ENCODE peak calls at places on chromosomes 1 and 21, in seven cellular contexts. S is astrocyte of the spinal cord, H is type B pancreatic cell, P is endothelial cell, U is BE2C, X is GM12865, O is H9. B is an unnamed sample.

GRCh38 chr1:206898089-206898908 is 1.1 kb downstream of the IL24 start:
- DNase-seq in P (no peak), U (no peak), H (no peak), O (no peak), X (no peak), S (peak), B (no peak)

GRCh38 chr21:29077651-29078090 is 4.2 kb upstream of the CCT8 start:
- DNase-seq in S (peak), H (no peak), P (no peak), O (no peak), U (no peak), X (peak), B (no peak)

GRCh38 chr1:61477301-61477700 is 247.6 kb downstream of the TM2D1 start:
- DNase-seq in O (peak), U (no peak), H (no peak), S (no peak), P (no peak), X (no peak), B (no peak)

GRCh38 chr1:201739492-201740085 is 89.4 kb upstream of the IPO9 start:
- DNase-seq in H (peak), S (no peak), O (peak), X (peak), U (no peak), P (peak), B (no peak)

GRCh38 chr1:187842406-187843165 is 1013.8 kb downstream of the PLA2G4A start:
- DNase-seq in O (no peak), U (peak), H (no peak), S (peak), P (no peak), X (peak), B (no peak)

GRCh38 chr1:186082235-186082937 is 292.7 kb downstream of the TPR start:
- DNase-seq in S (peak), O (no peak), H (peak), X (peak), P (peak), U (peak), B (no peak)

GRCh38 chr1:164683235-164683634 is 124.3 kb downstream of the PBX1 start:
- DNase-seq in H (no peak), U (no peak), X (no peak), P (no peak), O (no peak), S (no peak), B (no peak)

GRCh38 chr1:57858740-57859139 is 434.9 kb upstream of the DAB1 start:
- DNase-seq in O (no peak), U (no peak), H (no peak), P (no peak), X (no peak), S (no peak), B (no peak)

GRCh38 chr1:7516341-7516740 is 254.8 kb upstream of the VAMP3 start:
- DNase-seq in O (peak), U (peak), P (no peak), H (no peak), S (no peak), X (no peak), B (no peak)

GRCh38 chr21:34911360-34911759 is 137.7 kb downstream of the RUNX1 start:
- DNase-seq in H (no peak), U (no peak), X (no peak), P (no peak), O (no peak), S (no peak), B (no peak)

DNA sequence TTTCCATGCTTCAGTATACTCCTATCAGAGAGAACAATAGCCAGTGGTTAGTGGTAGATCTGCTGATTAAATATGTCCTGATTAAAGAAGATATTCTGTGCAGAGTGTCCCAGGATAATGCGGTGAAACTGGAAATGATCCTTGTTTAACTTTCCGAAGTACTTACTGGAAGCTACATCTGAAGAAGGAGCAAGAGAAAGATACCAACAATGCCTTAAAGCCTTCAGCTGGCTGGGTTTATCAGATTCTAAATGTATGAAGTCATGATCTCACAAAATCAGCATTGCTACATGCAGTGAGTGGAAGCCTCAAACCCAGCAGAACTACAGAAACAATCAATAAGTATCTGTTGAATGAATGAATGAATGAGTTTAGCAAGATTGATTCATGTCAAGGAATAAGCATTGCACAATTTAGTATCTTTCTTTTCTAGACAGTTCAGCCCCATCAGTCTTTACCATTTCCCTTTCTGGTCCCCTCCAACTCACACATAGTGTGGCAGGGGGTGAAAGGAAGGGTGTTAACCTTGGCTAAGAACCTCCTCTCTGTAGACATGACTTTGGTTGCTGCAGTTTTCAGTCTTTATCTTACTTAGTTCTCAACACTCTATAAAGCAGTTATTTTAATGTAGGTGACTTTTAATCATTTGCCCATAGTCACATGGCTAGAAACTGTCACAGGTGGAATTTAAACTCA is 24.7 kb upstream of the DNASE2B start:
- DNase-seq in O (no peak), S (no peak), P (no peak), U (no peak), X (no peak), H (no peak), B (no peak)
- TF ChIP-seq CTCF in O (no peak), S (no peak), P (no peak), U (no peak), X (no peak), H (no peak), B (no peak)

DNA sequence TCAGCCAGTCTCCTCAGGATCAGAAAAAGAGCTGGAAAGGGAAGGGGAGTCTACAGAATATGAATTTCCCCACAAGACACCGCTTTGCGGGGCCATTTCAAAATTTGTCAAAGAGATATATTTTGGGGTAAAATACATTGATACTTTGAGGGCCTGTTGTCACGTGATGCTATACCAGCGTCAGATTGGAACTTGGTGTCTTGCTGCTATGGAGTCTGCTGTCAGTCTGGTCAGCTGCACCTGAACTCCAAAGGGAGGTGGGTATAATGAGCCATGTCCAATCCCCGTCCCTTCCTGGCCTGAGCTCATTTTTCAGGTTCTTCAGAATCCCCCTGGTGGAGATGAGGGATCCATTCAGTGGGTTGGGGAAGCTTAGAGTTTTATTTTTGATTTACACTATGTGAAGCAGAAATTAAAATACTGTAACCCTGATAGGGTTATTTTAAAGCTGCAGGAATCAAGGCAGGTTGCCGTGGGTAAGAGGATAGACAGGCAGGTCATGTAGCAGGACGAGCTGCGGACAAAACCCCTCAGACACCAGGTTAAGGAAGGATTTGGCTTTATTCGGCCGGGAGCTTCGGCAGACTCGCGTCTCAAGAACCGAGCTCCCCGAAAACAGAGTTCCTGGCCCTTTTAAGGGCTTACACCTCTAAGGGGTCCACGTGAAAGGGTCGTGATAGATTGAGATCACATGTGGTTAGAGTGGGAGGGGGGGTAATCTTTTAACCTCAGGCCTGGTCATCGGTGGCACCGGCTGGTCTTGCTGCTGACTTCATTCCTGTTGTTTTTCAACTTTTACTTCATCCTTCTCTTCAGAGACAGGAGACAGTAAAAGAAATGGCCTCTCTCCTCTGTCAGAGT is 2.2 kb upstream of the POFUT2 start:
- DNase-seq in P (no peak), U (peak), S (no peak), X (no peak), H (no peak), O (peak), B (no peak)
- TF ChIP-seq CTCF in P (peak), U (peak), S (peak), X (no peak), H (peak), O (peak), B (no peak)

GRCh38 chr1:116075981-116076380 is 35.2 kb upstream of the MAB21L3 start:
- DNase-seq in H (no peak), O (no peak), X (no peak), S (no peak), U (no peak), P (no peak), B (no peak)

GRCh38 chr1:116075577-116075976 is 35.6 kb upstream of the MAB21L3 start:
- DNase-seq in P (no peak), U (no peak), S (no peak), O (no peak), X (no peak), H (no peak), B (no peak)

GRCh38 chr1:116076831-116077230 is 34.4 kb upstream of the MAB21L3 start:
- DNase-seq in X (no peak), H (no peak), O (no peak), S (no peak), P (no peak), U (no peak), B (no peak)

DNA sequence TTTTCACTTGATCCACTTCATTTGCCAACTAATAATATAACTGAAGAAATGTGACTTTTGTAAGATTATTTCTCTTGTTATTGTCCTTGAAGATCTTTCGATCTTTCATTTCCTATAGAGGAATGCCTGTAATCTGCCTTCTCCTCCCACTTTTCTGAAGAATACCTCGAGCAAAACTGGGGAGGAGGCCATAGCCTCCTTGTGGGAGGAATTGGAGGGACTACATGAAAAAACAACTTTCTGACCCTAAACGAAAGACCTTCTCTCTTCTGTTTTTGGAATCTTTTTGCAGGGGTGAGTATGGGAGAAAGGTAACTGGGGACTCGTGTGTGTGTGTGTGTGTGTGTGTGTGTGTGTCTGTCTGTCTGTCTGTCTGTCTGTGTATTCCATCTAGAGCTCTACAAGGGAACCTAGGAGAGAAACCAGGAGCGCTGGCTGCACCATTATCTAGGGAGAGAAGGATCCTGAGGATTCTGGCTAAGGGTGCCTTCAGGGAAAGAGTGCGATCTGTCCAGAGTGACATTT is 32.4 kb upstream of the MAB21L3 start:
- DNase-seq in O (no peak), P (no peak), H (no peak), X (no peak), S (no peak), U (no peak), B (no peak)
- TF ChIP-seq CTCF in O (peak), P (no peak), H (peak), X (no peak), S (no peak), U (no peak), B (no peak)

GRCh38 chr1:109501644-109502367 is 7.7 kb downstream of the AMIGO1 start:
- DNase-seq in O (no peak), X (no peak), H (no peak), U (no peak), P (no peak), S (no peak), B (no peak)

GRCh38 chr1:109498161-109498801 is 4.4 kb downstream of the CYB561D1 start:
- DNase-seq in P (peak), H (no peak), O (peak), X (peak), U (peak), S (peak), B (no peak)

GRCh38 chr1:109499081-109499480 is 5.2 kb downstream of the CYB561D1 start:
- DNase-seq in S (no peak), O (no peak), H (no peak), P (no peak), X (no peak), U (no peak), B (no peak)

GRCh38 chr1:109500886-109501285 is 7.0 kb downstream of the CYB561D1 start:
- DNase-seq in H (no peak), P (no peak), S (peak), U (no peak), O (no peak), X (no peak), B (no peak)

GRCh38 chr1:109499661-109500536 is 6.0 kb downstream of the CYB561D1 start:
- DNase-seq in S (peak), H (no peak), O (peak), X (peak), U (peak), P (peak), B (no peak)
- TF ChIP-seq CTCF in S (peak), H (peak), O (peak), X (peak), U (peak), P (peak), B (no peak)

GRCh38 chr1:33014464-33015170 is 22.1 kb downstream of the AK2 start:
- DNase-seq in P (no peak), O (no peak), U (no peak), X (no peak), S (no peak), H (no peak), B (no peak)
- TF ChIP-seq CTCF in P (no peak), O (peak), U (no peak), X (no peak), S (no peak), H (no peak), B (no peak)

DNA sequence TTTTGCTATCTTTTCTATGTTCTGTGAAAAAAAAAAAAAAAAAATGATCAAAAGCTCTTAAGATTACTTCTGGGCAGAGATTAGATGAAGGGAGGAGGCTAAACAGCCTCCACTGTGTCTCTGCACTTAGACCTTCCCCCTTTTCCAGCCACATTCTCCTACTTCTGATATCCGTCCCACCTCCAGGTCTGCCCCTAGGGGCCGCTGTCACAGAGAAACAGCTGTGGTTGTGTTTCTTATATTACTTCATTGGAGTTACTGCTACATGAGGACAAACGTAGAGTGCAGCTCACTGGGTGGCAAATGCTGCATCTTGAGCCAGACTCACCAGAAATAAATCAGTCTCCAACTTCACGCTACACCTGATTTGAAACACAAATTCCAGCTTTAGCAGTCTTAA is 125.4 kb upstream of the PTBP2 start:
- DNase-seq in S (peak), P (peak), H (no peak), O (peak), U (peak), X (peak), B (no peak)
- TF ChIP-seq CTCF in S (peak), P (peak), H (peak), O (peak), U (peak), X (peak), B (peak)

DNA sequence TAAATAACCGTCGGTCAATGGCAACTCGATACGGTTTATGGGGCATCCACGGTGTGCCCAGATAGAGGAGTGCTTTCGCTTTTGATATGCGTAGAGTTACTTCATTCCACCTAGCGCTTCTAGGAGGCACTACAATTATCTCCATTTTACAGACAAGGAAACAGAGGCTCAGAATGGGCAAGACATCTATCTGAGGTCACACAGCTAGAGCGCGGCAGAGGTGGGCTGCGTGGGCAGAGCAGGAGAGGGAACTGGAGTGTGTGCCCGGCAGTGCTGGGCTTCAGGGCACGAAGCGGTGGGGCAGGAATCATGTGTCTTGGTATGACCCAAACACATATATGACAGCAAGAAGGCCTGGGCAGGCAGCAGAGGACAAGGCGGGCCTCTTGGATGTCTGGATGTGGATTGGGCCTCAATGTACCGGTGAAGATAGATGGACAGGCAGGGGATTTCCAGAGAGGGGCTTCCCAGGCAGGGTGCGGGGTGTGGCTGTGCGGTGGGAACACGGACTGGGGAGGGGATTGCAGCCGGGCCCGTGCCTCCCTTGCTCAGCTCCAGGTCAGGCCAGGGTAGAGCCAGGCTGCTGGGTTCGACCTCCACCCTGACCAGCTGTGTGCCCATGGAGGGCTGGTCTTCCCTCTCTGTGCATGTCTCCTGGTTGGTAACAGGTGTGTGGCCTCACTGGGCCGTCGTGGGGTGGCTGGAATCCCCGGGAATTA is 21.2 kb downstream of the TP73 start:
- DNase-seq in X (peak), P (no peak), H (no peak), U (no peak), S (no peak), O (no peak), B (no peak)
- TF ChIP-seq CTCF in X (peak), P (no peak), H (no peak), U (no peak), S (no peak), O (no peak), B (no peak)

B was measured in mesothelial cell of epicardium.